ENCODE peak calls at places on chromosomes 13 and 19, in nine cellular contexts. N is aorta; I is Caco-2; K is uterus; Q is upper lobe of right lung; B is H1; X is effector memory CD4-positive, alpha-beta T cell; L is GM23248; R is OCI-LY7. T is an unnamed sample. For H3K36me3 and H3K9me3, the result is how much of the 10 kb centered on the place peaks cover.

GRCh38 chr19:29040291-29040690 is 172.7 kb downstream of the UQCRFS1 start:
- DNase-seq in X (no peak), Q (no peak), L (no peak), B (no peak), K (no peak), N (no peak), I (no peak), R (no peak), T (no peak)

GRCh38 chr19:12757544-12758274 is 6.1 kb downstream of the BEST2 start:
- DNase-seq in R (peak), I (peak), L (peak), X (peak), K (peak), N (peak), Q (peak), B (peak), T (peak)

GRCh38 chr13:44620057-44620456 is 43.9 kb upstream of the TSC22D1 start:
- DNase-seq in N (no peak), L (peak), Q (no peak), B (no peak), X (no peak), K (no peak), R (no peak), I (no peak), T (no peak)

GRCh38 chr19:10817291-10818038 is 18.5 kb downstream of the TMED1 start:
- DNase-seq in N (peak), X (no peak), R (no peak), I (no peak), L (peak), K (peak), Q (no peak), B (no peak), T (no peak)

GRCh38 chr13:26934096-26934495 is 173.5 kb upstream of the GPR12 start:
- DNase-seq in N (no peak), B (no peak), X (no peak), L (no peak), I (no peak), R (no peak), K (no peak), Q (no peak), T (no peak)

GRCh38 chr19:47228168-47228936 is 2.6 kb downstream of the BBC3 start:
- DNase-seq in K (peak), B (peak), X (peak), N (peak), Q (peak), L (peak), I (peak), R (peak), T (no peak)

GRCh38 chr19:38684078-38684861 is 36.8 kb downstream of the ACTN4 start:
- DNase-seq in N (peak), Q (peak), L (peak), X (peak), I (peak), B (no peak), K (peak), R (no peak), T (no peak)

GRCh38 chr13:42653694-42654093 is 79.7 kb downstream of the TNFSF11 start:
- DNase-seq in I (no peak), K (no peak), R (no peak), Q (no peak), L (no peak), B (no peak), N (no peak), X (no peak), T (no peak)

GRCh38 chr13:23740002-23740401 is 149.2 kb downstream of the MIPEP start:
- DNase-seq in K (no peak), Q (no peak), L (no peak), I (no peak), R (no peak), X (no peak), N (no peak), B (no peak), T (no peak)

GRCh38 chr13:105611424-105611823 is 924.0 kb downstream of the EFNB2 start:
- DNase-seq in B (no peak), I (no peak), Q (no peak), K (no peak), R (no peak), L (no peak), X (no peak), N (no peak), T (no peak)

GRCh38 chr19:47240561-47240960 is 9.6 kb upstream of the BBC3 start:
- DNase-seq in R (no peak), N (no peak), K (no peak), X (no peak), Q (no peak), L (no peak), B (no peak), I (no peak), T (no peak)

GRCh38 chr13:106685142-106685541 is 117.2 kb upstream of the ARGLU1 start:
- DNase-seq in K (no peak), R (no peak), L (no peak), I (no peak), X (no peak), N (no peak), B (no peak), Q (no peak), T (no peak)

GRCh38 chr19:1646149-1646930 is 6.1 kb downstream of the TCF3 start:
- DNase-seq in I (no peak), Q (no peak), K (no peak), B (no peak), N (no peak), X (no peak), R (peak), L (no peak), T (no peak)
- H3K36me3 ChIP-seq in I (under half), Q (under half), K (under half), B (under half), N (under half), X (under half), R (half or more), L (under half), T (half or more)

GRCh38 chr19:9456018-9456689 is 20.8 kb upstream of the ZNF266 start:
- DNase-seq in I (no peak), X (no peak), R (no peak), L (no peak), B (no peak), Q (no peak), K (no peak), N (no peak), T (no peak)

GRCh38 chr19:9453953-9454352 is 18.6 kb upstream of the ZNF266 start:
- DNase-seq in B (no peak), Q (no peak), L (no peak), X (no peak), N (no peak), I (no peak), R (no peak), K (no peak), T (no peak)
- H3K9me3 ChIP-seq in B (half or more), Q (half or more), L (under half), X (under half), N (under half), I (under half), R (under half), K (under half), T (under half)

GRCh38 chr19:34432797-34433196 is 4.6 kb downstream of the UBA2 start:
- DNase-seq in B (no peak), X (no peak), Q (no peak), R (no peak), L (no peak), K (peak), N (peak), I (no peak), T (no peak)
- H3K36me3 ChIP-seq in B (under half), X (under half), Q (under half), R (half or more), L (under half), K (under half), N (under half), I (under half), T (under half)

DNA sequence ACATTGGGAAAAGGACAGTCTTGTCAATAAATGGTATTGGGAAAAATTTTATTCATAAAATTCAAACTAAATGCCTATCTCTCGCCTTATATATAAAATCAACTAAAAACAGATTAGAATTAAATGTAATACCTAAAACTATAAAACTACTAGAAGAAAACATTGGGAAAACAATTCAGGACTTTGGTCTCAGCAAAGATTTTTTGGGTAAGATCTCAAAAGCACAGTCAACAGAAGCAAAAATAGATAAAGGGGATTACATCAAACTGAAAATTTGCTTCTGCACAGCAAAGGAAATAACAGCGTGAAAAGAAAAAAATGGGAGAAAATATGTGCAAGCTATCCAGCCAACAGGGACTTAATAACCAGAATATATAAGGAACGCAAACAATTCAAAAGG is 24.3 kb upstream of the ZC3H13 start:
- DNase-seq in L (no peak), B (no peak), N (no peak), Q (no peak), X (no peak), I (no peak), R (no peak), K (no peak), T (no peak)
- H3K9me3 ChIP-seq in L (under half), B (under half), N (under half), Q (under half), X (under half), I (under half), R (under half), K (under half), T (under half)

DNA sequence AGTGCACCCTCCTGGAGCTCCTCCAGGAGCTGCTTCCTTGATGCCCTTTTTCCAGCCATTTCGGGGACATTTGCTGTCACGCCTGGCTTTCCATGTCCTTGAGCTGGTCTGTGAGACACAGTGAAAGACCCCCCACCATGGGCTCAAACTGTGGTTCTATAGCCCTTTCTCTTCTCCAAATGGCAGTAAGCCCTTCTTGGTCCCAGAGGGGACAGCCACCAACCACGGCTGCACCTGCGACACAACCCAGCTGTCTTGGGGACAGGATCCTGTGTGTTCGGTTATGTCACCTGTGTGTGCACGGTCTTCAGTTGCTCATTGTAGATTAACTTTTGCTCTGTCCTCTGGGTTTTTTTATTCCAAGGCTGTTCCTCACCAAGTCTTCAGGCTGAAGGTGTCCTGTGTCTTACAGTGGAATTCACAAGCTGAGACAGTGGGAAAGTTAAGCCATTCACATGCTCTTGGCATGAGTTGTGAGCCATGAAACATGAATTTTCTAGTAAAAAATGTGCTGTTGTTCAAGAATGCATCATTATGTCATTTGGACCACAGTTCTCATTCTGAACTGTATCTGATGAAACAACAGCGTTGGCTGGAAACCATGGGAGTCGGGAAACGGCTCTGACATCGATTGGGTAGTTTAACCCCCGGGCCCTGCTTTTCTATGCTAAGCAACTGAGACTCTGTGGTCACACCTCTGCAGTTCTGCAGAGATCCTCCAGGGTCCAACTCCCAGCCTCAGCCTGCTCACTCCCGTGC is 129.5 kb upstream of the MCF2L start:
- DNase-seq in I (no peak), R (peak), Q (no peak), B (no peak), K (no peak), L (peak), N (peak), X (no peak), T (no peak)
- H3K36me3 ChIP-seq in I (under half), R (under half), Q (half or more), B (under half), K (under half), L (under half), N (under half), X (half or more), T (under half)

DNA sequence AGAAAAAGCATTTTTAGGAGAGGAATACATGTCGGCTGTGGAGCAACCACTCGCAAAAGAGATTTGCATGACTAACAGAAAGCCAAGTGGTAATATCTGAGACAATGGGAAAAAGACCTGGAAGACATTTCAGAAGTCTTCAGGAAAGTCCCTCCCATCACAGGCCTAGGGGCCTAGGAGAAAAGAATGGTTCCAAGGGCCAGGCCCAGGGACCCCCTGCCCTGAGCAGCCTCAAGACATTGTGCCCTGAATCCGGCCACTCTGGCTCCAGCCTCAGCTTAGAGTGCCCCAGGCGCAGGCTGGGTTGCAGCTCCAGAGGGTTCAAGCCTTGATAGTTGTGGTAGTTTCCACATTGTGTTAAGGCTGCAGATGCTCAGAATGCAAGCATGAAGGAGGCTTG is 9.4 kb downstream of the ZNF221 start:
- DNase-seq in K (no peak), L (no peak), Q (no peak), I (no peak), N (no peak), B (no peak), X (no peak), R (no peak), T (no peak)
- H3K9me3 ChIP-seq in K (half or more), L (under half), Q (half or more), I (under half), N (under half), B (half or more), X (under half), R (under half), T (under half)

GRCh38 chr19:16530540-16531379 is 11.5 kb downstream of the CHERP start:
- DNase-seq in X (no peak), K (no peak), N (no peak), I (no peak), L (no peak), Q (no peak), B (no peak), R (no peak), T (no peak)
- H3K36me3 ChIP-seq in X (half or more), K (under half), N (under half), I (under half), L (under half), Q (half or more), B (under half), R (half or more), T (half or more)

DNA sequence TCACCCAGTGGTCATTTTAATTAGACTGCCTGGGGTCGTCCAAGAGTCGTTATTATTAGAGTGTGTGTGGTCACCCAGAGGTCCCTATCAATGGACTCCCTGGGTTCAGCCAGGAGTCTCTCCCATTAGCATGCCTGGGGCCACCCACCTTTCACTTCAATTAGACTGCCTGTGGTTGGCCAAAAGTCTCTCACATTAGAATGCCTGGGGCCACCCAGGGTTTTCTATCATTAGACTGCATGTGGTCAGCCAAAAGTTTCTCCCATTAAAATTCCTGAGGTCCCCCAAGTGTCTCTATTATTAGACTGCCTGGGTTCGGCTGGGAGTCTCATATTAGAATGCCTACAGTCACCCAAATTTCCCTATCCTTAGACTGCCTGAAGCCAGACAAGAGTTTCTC is 1472.6 kb downstream of the UQCRFS1 start:
- DNase-seq in B (no peak), R (no peak), L (no peak), I (no peak), Q (no peak), N (no peak), K (no peak), X (no peak), T (no peak)
- H3K9me3 ChIP-seq in B (under half), R (under half), L (under half), I (under half), Q (under half), N (under half), K (under half), X (under half), T (under half)

DNA sequence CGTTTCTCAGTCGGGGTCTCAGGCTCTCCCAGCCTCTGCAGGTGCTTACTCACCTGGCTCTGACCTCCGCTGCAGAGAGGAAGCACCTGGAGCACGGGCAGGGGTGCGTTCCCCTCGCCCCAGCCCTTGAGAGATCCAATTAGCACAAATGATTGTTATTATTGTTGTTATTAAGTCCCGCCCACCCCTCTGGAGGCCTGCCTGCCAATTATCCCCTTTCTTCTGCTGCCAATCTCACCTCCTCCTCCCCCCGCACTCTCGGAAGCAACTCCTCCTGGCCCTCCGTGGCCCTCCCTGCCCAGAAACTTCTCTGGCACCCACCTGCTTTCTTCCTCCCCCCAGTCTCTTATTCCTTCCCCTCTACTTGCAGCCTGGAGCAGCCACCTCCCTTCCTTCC is 8.8 kb downstream of the ZNF787 start:
- DNase-seq in B (no peak), R (peak), K (no peak), I (no peak), N (no peak), X (no peak), L (no peak), Q (no peak), T (no peak)
- H3K36me3 ChIP-seq in B (under half), R (under half), K (under half), I (under half), N (under half), X (under half), L (under half), Q (under half), T (under half)

T was measured in iPS DF 6.9.